ENCODE peak calls at places on chromosomes 1 and 21, in five cellular contexts. One of them, this sample, is unnamed.
A peak's percentile ranks its signal among the peaks of the same experiment; 100 is the strongest.

GRCh38 chr1:59163268-59164092 is 133.4 kb upstream of the FGGY start:
- DNase-seq in mesenchymal stem cell: peak; percentile 72
- DNase-seq in trophoblast cell: peak; percentile 24
- DNase-seq in H9: no peak
- DNase-seq in IMR-90: peak; percentile 65
- DNase-seq in this sample: no peak

GRCh38 chr21:36209626-36210171 is 53.1 kb downstream of the DOP1B start:
- DNase-seq in mesenchymal stem cell: peak; percentile 34
- DNase-seq in H9: peak; percentile 78
- DNase-seq in IMR-90: peak; percentile 82
- DNase-seq in trophoblast cell: peak; percentile 87
- DNase-seq in this sample: peak; percentile 90

GRCh38 chr1:205688681-205689080 is 8.4 kb upstream of the SLC45A3 start:
- DNase-seq in H9: no peak
- DNase-seq in IMR-90: no peak
- DNase-seq in trophoblast cell: peak; percentile 61
- DNase-seq in mesenchymal stem cell: no peak
- DNase-seq in this sample: no peak

GRCh38 chr1:44628962-44629756 is 45.1 kb downstream of the TMEM53 start:
- DNase-seq in H9: no peak
- DNase-seq in trophoblast cell: no peak
- DNase-seq in mesenchymal stem cell: peak; percentile 61
- DNase-seq in IMR-90: peak; percentile 96
- DNase-seq in this sample: no peak

GRCh38 chr1:165580931-165581871 is 37.4 kb downstream of the LRRC52 start:
- DNase-seq in mesenchymal stem cell: peak; percentile 67
- DNase-seq in H9: no peak
- DNase-seq in trophoblast cell: peak; percentile 93
- DNase-seq in IMR-90: peak; percentile 10
- DNase-seq in this sample: no peak

GRCh38 chr21:45458281-45459170 is 53.6 kb downstream of the COL18A1 start:
- DNase-seq in trophoblast cell: no peak
- DNase-seq in mesenchymal stem cell: no peak
- DNase-seq in H9: no peak
- DNase-seq in IMR-90: no peak
- DNase-seq in this sample: no peak

GRCh38 chr1:7116001-7116400 is 330.7 kb downstream of the CAMTA1 start:
- DNase-seq in mesenchymal stem cell: no peak
- DNase-seq in H9: no peak
- DNase-seq in IMR-90: no peak
- DNase-seq in trophoblast cell: no peak
- DNase-seq in this sample: no peak

GRCh38 chr1:174818951-174819350 is 180.8 kb upstream of the CACYBP start:
- DNase-seq in IMR-90: peak; percentile 41
- DNase-seq in H9: no peak
- DNase-seq in trophoblast cell: peak; percentile 42
- DNase-seq in mesenchymal stem cell: no peak
- DNase-seq in this sample: no peak

GRCh38 chr1:12472798-12473551 is 145.0 kb downstream of the DHRS3 start:
- DNase-seq in trophoblast cell: no peak
- DNase-seq in IMR-90: no peak
- DNase-seq in H9: no peak
- DNase-seq in mesenchymal stem cell: no peak
- DNase-seq in this sample: no peak

GRCh38 chr1:191695865-191696264 is 462.4 kb upstream of the RGS18 start:
- DNase-seq in H9: no peak
- DNase-seq in mesenchymal stem cell: peak; percentile 2
- DNase-seq in IMR-90: no peak
- DNase-seq in trophoblast cell: no peak
- DNase-seq in this sample: no peak

GRCh38 chr1:59414406-59415133 is 117.7 kb downstream of the FGGY start:
- DNase-seq in H9: no peak
- DNase-seq in mesenchymal stem cell: no peak
- DNase-seq in trophoblast cell: no peak
- DNase-seq in IMR-90: peak; percentile 35
- DNase-seq in this sample: no peak

GRCh38 chr1:245682638-245683376 is 528.0 kb downstream of the KIF26B start:
- DNase-seq in trophoblast cell: no peak
- DNase-seq in H9: no peak
- DNase-seq in IMR-90: peak; percentile 32
- DNase-seq in mesenchymal stem cell: no peak
- DNase-seq in this sample: no peak

GRCh38 chr1:21622466-21623315 is 46.5 kb downstream of the RAP1GAP start:
- DNase-seq in IMR-90: no peak
- DNase-seq in mesenchymal stem cell: no peak
- DNase-seq in trophoblast cell: peak; percentile 74
- DNase-seq in H9: peak; percentile 59
- DNase-seq in this sample: no peak

GRCh38 chr1:40668769-40669525 is 3.5 kb upstream of the RIMS3 start:
- DNase-seq in trophoblast cell: peak; percentile 88
- DNase-seq in IMR-90: peak; percentile 57
- DNase-seq in mesenchymal stem cell: peak; percentile 68
- DNase-seq in H9: peak; percentile 84
- DNase-seq in this sample: peak; percentile 67

GRCh38 chr1:240602189-240602588 is 9.8 kb downstream of the GREM2 start:
- DNase-seq in mesenchymal stem cell: peak; percentile 9
- DNase-seq in H9: no peak
- DNase-seq in trophoblast cell: no peak
- DNase-seq in IMR-90: peak; percentile 35
- DNase-seq in this sample: no peak

GRCh38 chr1:147611021-147611426 is 59.3 kb downstream of the ACP6 start:
- DNase-seq in H9: no peak
- DNase-seq in IMR-90: no peak
- DNase-seq in mesenchymal stem cell: no peak
- DNase-seq in trophoblast cell: no peak
- DNase-seq in this sample: no peak
- H2BK5ac ChIP-seq in H9: no peak overlapping the region
- H2BK5ac ChIP-seq in IMR-90: no peak overlapping the region
- H2BK5ac ChIP-seq in mesenchymal stem cell: no peak overlapping the region
- H2BK5ac ChIP-seq in trophoblast cell: no peak overlapping the region
- H2BK5ac ChIP-seq in this sample: no peak overlapping the region

GRCh38 chr1:29415156-29415830 is 179.0 kb downstream of the PTPRU start:
- DNase-seq in trophoblast cell: no peak
- DNase-seq in mesenchymal stem cell: no peak
- DNase-seq in IMR-90: no peak
- DNase-seq in H9: peak; percentile 74
- DNase-seq in this sample: peak; percentile 81
- H3K4ac ChIP-seq in trophoblast cell: no peak overlapping the region
- H3K4ac ChIP-seq in mesenchymal stem cell: no peak overlapping the region
- H3K4ac ChIP-seq in IMR-90: no peak overlapping the region
- H3K4ac ChIP-seq in H9: no peak overlapping the region
- H3K4ac ChIP-seq in this sample: no peak overlapping the region

GRCh38 chr1:166875302-166875733 is 746 bp downstream of the TADA1 start:
- DNase-seq in IMR-90: no peak
- DNase-seq in trophoblast cell: no peak
- DNase-seq in mesenchymal stem cell: no peak
- DNase-seq in H9: no peak
- DNase-seq in this sample: no peak
- H2BK5ac ChIP-seq in IMR-90: peak overlapping the region; percentile 19
- H2BK5ac ChIP-seq in trophoblast cell: peak overlapping the region; percentile 45
- H2BK5ac ChIP-seq in mesenchymal stem cell: no peak overlapping the region
- H2BK5ac ChIP-seq in H9: no peak overlapping the region
- H2BK5ac ChIP-seq in this sample: no peak overlapping the region

DNA sequence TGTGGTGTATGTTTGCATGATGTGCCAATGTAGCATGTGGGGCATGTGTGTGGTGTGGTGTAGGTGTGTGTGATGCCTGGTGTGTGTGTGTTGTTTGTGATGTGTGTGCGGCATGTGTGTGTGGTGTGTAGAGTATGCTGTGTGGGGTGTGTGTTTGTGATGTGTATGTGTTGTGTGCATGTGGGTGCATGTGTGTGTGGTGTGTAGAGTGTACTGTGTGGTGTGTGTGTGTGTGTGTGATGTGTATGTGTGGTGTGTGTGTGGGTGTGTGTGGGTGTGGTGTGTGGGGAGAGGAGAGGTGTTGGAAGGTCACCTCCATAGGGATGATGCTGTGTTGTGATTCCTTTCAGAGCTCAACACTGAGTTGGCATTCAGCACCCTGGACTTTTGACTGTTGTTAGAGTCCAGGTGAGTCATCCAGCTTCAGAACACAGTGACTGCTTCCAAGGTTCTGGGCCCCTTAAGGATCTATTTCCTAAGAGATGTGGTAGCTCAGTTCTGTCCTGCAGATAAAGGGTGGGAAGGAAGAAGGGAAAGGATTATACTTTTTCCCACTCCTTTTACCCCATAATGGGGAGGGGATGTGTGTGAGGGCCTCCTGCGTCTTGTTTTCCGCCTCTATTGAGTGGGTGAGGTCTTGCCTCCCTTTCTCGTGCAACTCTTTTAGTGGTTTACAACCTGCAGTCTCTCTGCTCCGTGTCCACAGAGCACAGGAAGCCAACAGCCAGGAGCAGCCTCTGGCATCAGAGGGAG is 47.6 kb downstream of the RHOU start:
- DNase-seq in trophoblast cell: peak; percentile 78
- DNase-seq in mesenchymal stem cell: peak; percentile 60
- DNase-seq in IMR-90: peak; percentile 57
- DNase-seq in H9: no peak
- DNase-seq in this sample: no peak
- H3K4ac ChIP-seq in trophoblast cell: no peak overlapping the region
- H3K4ac ChIP-seq in mesenchymal stem cell: no peak overlapping the region
- H3K4ac ChIP-seq in IMR-90: peak overlapping the region; percentile 96
- H3K4ac ChIP-seq in H9: no peak overlapping the region
- H3K4ac ChIP-seq in this sample: no peak overlapping the region

DNA sequence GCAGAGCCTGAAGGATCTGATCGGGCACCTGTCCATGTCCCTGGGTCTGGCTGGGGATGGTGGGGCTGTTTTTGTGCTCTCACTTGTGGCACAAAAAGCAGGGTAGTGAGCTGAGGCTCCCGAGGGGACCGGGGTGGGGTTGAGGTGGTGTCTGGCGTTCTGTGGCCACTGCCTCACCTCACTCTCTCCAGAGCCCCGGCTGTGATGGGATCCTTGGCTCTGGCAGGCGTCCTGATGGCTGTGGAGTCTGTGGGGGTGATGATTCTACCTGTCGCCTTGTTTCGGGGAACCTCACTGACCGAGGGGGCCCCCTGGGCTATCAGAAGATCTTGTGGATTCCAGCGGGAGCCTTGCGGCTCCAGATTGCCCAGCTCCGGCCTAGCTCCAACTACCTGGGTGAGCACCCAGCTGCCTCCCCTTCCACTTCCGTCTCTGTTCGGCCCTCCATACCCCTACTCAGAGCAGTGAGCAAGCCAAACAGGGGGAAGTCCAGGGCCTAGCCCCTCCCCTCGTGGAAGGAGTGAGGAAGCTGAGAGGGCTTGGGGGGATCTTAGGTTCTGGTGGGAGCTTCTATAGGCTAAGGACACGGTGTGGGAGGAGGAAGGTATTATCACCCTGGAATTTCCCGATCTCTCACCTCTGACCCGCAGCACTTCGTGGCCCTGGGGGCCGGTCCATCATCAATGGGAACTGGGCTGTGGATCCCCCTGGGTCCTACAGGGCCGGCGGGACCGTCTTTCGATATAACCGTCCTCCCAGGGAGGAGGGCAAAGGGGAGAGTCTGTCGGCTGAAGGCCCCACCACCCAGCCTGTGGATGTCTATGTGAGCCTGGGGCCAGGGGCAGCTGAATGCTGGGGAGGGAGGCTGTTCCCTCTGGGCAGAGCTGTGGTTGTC is 7.0 kb downstream of the ADAMTSL4 start:
- DNase-seq in mesenchymal stem cell: peak; percentile 59
- DNase-seq in H9: peak; percentile 33
- DNase-seq in IMR-90: no peak
- DNase-seq in trophoblast cell: no peak
- DNase-seq in this sample: peak; percentile 57
- H2BK5ac ChIP-seq in mesenchymal stem cell: no peak overlapping the region
- H2BK5ac ChIP-seq in H9: no peak overlapping the region
- H2BK5ac ChIP-seq in IMR-90: no peak overlapping the region
- H2BK5ac ChIP-seq in trophoblast cell: no peak overlapping the region
- H2BK5ac ChIP-seq in this sample: no peak overlapping the region

GRCh38 chr1:1538989-1539309 is 1.5 kb downstream of the TMEM240 start:
- DNase-seq in IMR-90: no peak
- DNase-seq in mesenchymal stem cell: no peak
- DNase-seq in H9: no peak
- DNase-seq in trophoblast cell: no peak
- DNase-seq in this sample: no peak
- H3K4ac ChIP-seq in IMR-90: no peak overlapping the region
- H3K4ac ChIP-seq in mesenchymal stem cell: no peak overlapping the region
- H3K4ac ChIP-seq in H9: no peak overlapping the region
- H3K4ac ChIP-seq in trophoblast cell: no peak overlapping the region
- H3K4ac ChIP-seq in this sample: no peak overlapping the region

GRCh38 chr1:24321150-24321549 is 2.0 kb downstream of the GRHL3 start:
- DNase-seq in mesenchymal stem cell: no peak
- DNase-seq in H9: no peak
- DNase-seq in IMR-90: no peak
- DNase-seq in trophoblast cell: no peak
- DNase-seq in this sample: peak; percentile 74
- H2BK5ac ChIP-seq in mesenchymal stem cell: no peak overlapping the region
- H2BK5ac ChIP-seq in H9: no peak overlapping the region
- H2BK5ac ChIP-seq in IMR-90: no peak overlapping the region
- H2BK5ac ChIP-seq in trophoblast cell: peak overlapping the region; percentile 77
- H2BK5ac ChIP-seq in this sample: peak overlapping the region; percentile 0

GRCh38 chr1:1032428-1032827 is 12.5 kb downstream of the AGRN start:
- DNase-seq in IMR-90: no peak
- DNase-seq in trophoblast cell: peak; percentile 19
- DNase-seq in H9: peak; percentile 70
- DNase-seq in mesenchymal stem cell: no peak
- DNase-seq in this sample: peak; percentile 40
- H3K4ac ChIP-seq in IMR-90: no peak overlapping the region
- H3K4ac ChIP-seq in trophoblast cell: no peak overlapping the region
- H3K4ac ChIP-seq in H9: no peak overlapping the region
- H3K4ac ChIP-seq in mesenchymal stem cell: no peak overlapping the region
- H3K4ac ChIP-seq in this sample: no peak overlapping the region

GRCh38 chr1:36953061-36953460 is 81.3 kb downstream of the GRIK3 start:
- DNase-seq in H9: no peak
- DNase-seq in mesenchymal stem cell: no peak
- DNase-seq in IMR-90: no peak
- DNase-seq in trophoblast cell: no peak
- DNase-seq in this sample: no peak

GRCh38 chr1:36950588-36950987 is 83.7 kb downstream of the GRIK3 start:
- DNase-seq in mesenchymal stem cell: no peak
- DNase-seq in H9: no peak
- DNase-seq in IMR-90: no peak
- DNase-seq in trophoblast cell: no peak
- DNase-seq in this sample: no peak

GRCh38 chr1:36951761-36952160 is 82.6 kb downstream of the GRIK3 start:
- DNase-seq in IMR-90: no peak
- DNase-seq in trophoblast cell: no peak
- DNase-seq in H9: no peak
- DNase-seq in mesenchymal stem cell: no peak
- DNase-seq in this sample: no peak

GRCh38 chr1:36955016-36955415 is 79.3 kb downstream of the GRIK3 start:
- DNase-seq in IMR-90: no peak
- DNase-seq in trophoblast cell: no peak
- DNase-seq in mesenchymal stem cell: no peak
- DNase-seq in H9: no peak
- DNase-seq in this sample: no peak

DNA sequence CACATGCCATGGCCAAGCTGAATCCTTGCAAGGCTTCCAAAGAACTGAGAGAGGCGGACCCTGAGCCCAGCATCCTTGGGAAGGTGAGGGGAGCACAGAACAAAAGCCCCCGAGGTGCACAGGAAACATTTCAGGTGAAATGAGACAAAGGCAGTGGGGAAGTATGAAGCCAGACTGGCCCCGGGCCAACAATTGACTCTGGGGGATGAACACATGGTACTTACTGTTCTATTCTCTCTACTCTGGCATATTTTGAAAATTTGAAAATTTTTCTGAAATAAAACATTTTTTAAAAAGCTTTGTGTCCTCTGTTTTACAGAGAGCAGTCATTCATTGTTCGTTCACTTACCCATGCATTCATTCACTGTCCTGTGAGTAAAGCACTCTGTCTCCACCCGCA is 77.7 kb downstream of the GRIK3 start:
- DNase-seq in mesenchymal stem cell: no peak
- DNase-seq in trophoblast cell: no peak
- DNase-seq in IMR-90: no peak
- DNase-seq in H9: no peak
- DNase-seq in this sample: no peak
- H2BK5ac ChIP-seq in mesenchymal stem cell: no peak overlapping the region
- H2BK5ac ChIP-seq in trophoblast cell: no peak overlapping the region
- H2BK5ac ChIP-seq in IMR-90: no peak overlapping the region
- H2BK5ac ChIP-seq in H9: no peak overlapping the region
- H2BK5ac ChIP-seq in this sample: no peak overlapping the region